ENCODE peak calls at places on chromosomes 6 and 20, in six cellular contexts. C is AG04450, L is lower lobe of right lung, Z is heart right ventricle, I is dorsolateral prefrontal cortex, U is OCI-LY7. Y is an unnamed sample.

GRCh38 chr20:35451295-35451694 is 4.1 kb upstream of the CEP250 start:
- DNase-seq in C (no peak), L (no peak), Z (no peak), I (no peak), U (no peak), Y (no peak)

GRCh38 chr6:39075010-39075738 is 26.6 kb downstream of the GLP1R start:
- DNase-seq in C (no peak), L (no peak), Z (no peak), I (no peak), U (no peak), Y (no peak)

GRCh38 chr20:57129303-57129702 is 137.1 kb downstream of the BMP7 start:
- DNase-seq in C (no peak), L (no peak), Z (no peak), I (no peak), U (no peak), Y (no peak)

GRCh38 chr6:128641701-128642100 is 121.3 kb upstream of the PTPRK start:
- DNase-seq in C (peak), L (no peak), Z (no peak), I (no peak), U (no peak), Y (no peak)

GRCh38 chr6:17169701-17170100 is 67.9 kb downstream of the STMND1 start:
- DNase-seq in C (no peak), L (no peak), Z (no peak), I (no peak), U (no peak), Y (no peak)

GRCh38 chr6:111357680-111358079 is 125.3 kb downstream of the REV3L start:
- DNase-seq in C (no peak), L (no peak), Z (no peak), I (no peak), U (no peak), Y (no peak)

GRCh38 chr20:18058661-18059467 is 1.1 kb upstream of the OVOL2 start:
- DNase-seq in C (no peak), L (peak), Z (no peak), I (no peak), U (no peak), Y (no peak)

GRCh38 chr6:38813026-38813425 is 97.9 kb downstream of the DNAH8 start:
- DNase-seq in C (no peak), L (no peak), Z (no peak), I (no peak), U (no peak), Y (no peak)

GRCh38 chr6:116444092-116444491 is 17.1 kb upstream of the CALHM6 start:
- DNase-seq in C (no peak), L (no peak), Z (no peak), I (no peak), U (peak), Y (no peak)

GRCh38 chr6:84424956-84425355 is 197.5 kb upstream of the CEP162 start:
- DNase-seq in C (no peak), L (no peak), Z (no peak), I (no peak), U (no peak), Y (no peak)

GRCh38 chr6:130485870-130486269 is 120.1 kb downstream of the TMEM200A start:
- DNase-seq in C (no peak), L (no peak), Z (no peak), I (no peak), U (no peak), Y (no peak)

GRCh38 chr20:47220161-47220582 is 136.3 kb downstream of the ZMYND8 start:
- DNase-seq in C (no peak), L (no peak), Z (peak), I (no peak), U (peak), Y (no peak)

GRCh38 chr20:57591289-57592229 is 28.7 kb downstream of the ZBP1 start:
- DNase-seq in C (no peak), L (peak), Z (no peak), I (no peak), U (no peak), Y (no peak)

GRCh38 chr6:91106083-91106482 is 519.2 kb upstream of the MAP3K7 start:
- DNase-seq in C (no peak), L (no peak), Z (no peak), I (no peak), U (no peak), Y (no peak)

GRCh38 chr20:63022501-63022900 is 15.7 kb upstream of the BHLHE23 start:
- DNase-seq in C (no peak), L (peak), Z (no peak), I (no peak), U (no peak), Y (no peak)

GRCh38 chr6:69555239-69555638 is 241.6 kb downstream of the LMBRD1 start:
- DNase-seq in C (no peak), L (no peak), Z (no peak), I (no peak), U (no peak), Y (no peak)

GRCh38 chr6:33590531-33591198 is 10.6 kb upstream of the BAK1 start:
- DNase-seq in C (no peak), L (peak), Z (no peak), I (no peak), U (peak), Y (no peak)

GRCh38 chr6:109834595-109835437 is 143.3 kb upstream of the GPR6 start:
- DNase-seq in C (no peak), L (no peak), Z (no peak), I (no peak), U (no peak), Y (no peak)

GRCh38 chr20:49486064-49486463 is 3.6 kb upstream of the KCNB1 start:
- DNase-seq in C (no peak), L (no peak), Z (no peak), I (no peak), U (no peak), Y (no peak)

GRCh38 chr6:161242113-161242512 is 31.7 kb downstream of the AGPAT4 start:
- DNase-seq in C (no peak), L (no peak), Z (no peak), I (no peak), U (no peak), Y (no peak)

GRCh38 chr6:22113046-22113766 is 183.6 kb downstream of the PRL start:
- DNase-seq in C (peak), L (no peak), Z (no peak), I (no peak), U (no peak), Y (no peak)

GRCh38 chr20:56843817-56844216 is 214.7 kb downstream of the TFAP2C start:
- DNase-seq in C (no peak), L (no peak), Z (no peak), I (no peak), U (no peak), Y (no peak)

GRCh38 chr6:52416629-52417151 is 3.5 kb upstream of the EFHC1 start:
- DNase-seq in C (no peak), L (no peak), Z (no peak), I (no peak), U (peak), Y (no peak)

GRCh38 chr6:70479236-70479635 is 65.9 kb downstream of the FAM135A start:
- DNase-seq in C (no peak), L (no peak), Z (no peak), I (no peak), U (no peak), Y (no peak)

GRCh38 chr6:153625089-153625488 is 414.0 kb upstream of the OPRM1 start:
- DNase-seq in C (no peak), L (no peak), Z (no peak), I (no peak), U (no peak), Y (no peak)

GRCh38 chr20:51563597-51564332 is 21.2 kb upstream of the NFATC2 start:
- DNase-seq in C (peak), L (peak), Z (peak), I (no peak), U (no peak), Y (no peak)

GRCh38 chr6:34595332-34596090 is 39.4 kb upstream of the SPDEF start:
- DNase-seq in C (no peak), L (no peak), Z (no peak), I (no peak), U (no peak), Y (no peak)

GRCh38 chr6:34381086-34381485 is 11.4 kb downstream of the NUDT3 start:
- DNase-seq in C (no peak), L (no peak), Z (no peak), I (no peak), U (no peak), Y (no peak)

GRCh38 chr6:80641591-80641990 is 535.1 kb downstream of the BCKDHB start:
- DNase-seq in C (no peak), L (no peak), Z (no peak), I (no peak), U (no peak), Y (no peak)

GRCh38 chr6:143581835-143582480 is 70.4 kb upstream of the FUCA2 start:
- DNase-seq in C (no peak), L (no peak), Z (no peak), I (no peak), U (no peak), Y (no peak)

GRCh38 chr20:62952373-62953166 is at the start of gene SLC17A9:
- DNase-seq in C (no peak), L (peak), Z (peak), I (no peak), U (no peak), Y (peak)

GRCh38 chr6:108541843-108542795 is 18.6 kb upstream of the FOXO3 start:
- DNase-seq in C (peak), L (peak), Z (peak), I (peak), U (peak), Y (no peak)

GRCh38 chr6:45024610-45025009 is 303.5 kb upstream of the RUNX2 start:
- DNase-seq in C (no peak), L (no peak), Z (no peak), I (no peak), U (no peak), Y (no peak)

GRCh38 chr6:8435845-8436168 is 462 bp upstream of the SLC35B3 start:
- DNase-seq in C (no peak), L (no peak), Z (no peak), I (no peak), U (no peak), Y (no peak)

GRCh38 chr6:10398439-10399218 is 16.2 kb downstream of the TFAP2A start:
- DNase-seq in C (no peak), L (no peak), Z (no peak), I (no peak), U (no peak), Y (no peak)

GRCh38 chr6:10395946-10396577 is 18.8 kb downstream of the TFAP2A start:
- DNase-seq in C (no peak), L (no peak), Z (no peak), I (no peak), U (no peak), Y (no peak)

GRCh38 chr6:10399451-10399850 is 15.4 kb downstream of the TFAP2A start:
- DNase-seq in C (no peak), L (no peak), Z (no peak), I (no peak), U (no peak), Y (no peak)

GRCh38 chr6:10396775-10397174 is 18.1 kb downstream of the TFAP2A start:
- DNase-seq in C (no peak), L (no peak), Z (no peak), I (no peak), U (no peak), Y (no peak)

GRCh38 chr6:10397756-10398438 is 17.0 kb downstream of the TFAP2A start:
- DNase-seq in C (no peak), L (no peak), Z (no peak), I (no peak), U (no peak), Y (no peak)
- H3K4me3 ChIP-seq in C (no peak), L (no peak), Z (no peak), I (no peak), U (no peak), Y (no peak)

GRCh38 chr6:138909511-138909910 is 78.5 kb downstream of the REPS1 start:
- DNase-seq in C (no peak), L (no peak), Z (no peak), I (no peak), U (no peak), Y (no peak)

GRCh38 chr6:138909975-138910374 is 78.1 kb downstream of the REPS1 start:
- DNase-seq in C (no peak), L (no peak), Z (no peak), I (no peak), U (no peak), Y (no peak)

GRCh38 chr6:138912308-138912707 is 75.7 kb downstream of the REPS1 start:
- DNase-seq in C (no peak), L (no peak), Z (no peak), I (no peak), U (no peak), Y (no peak)

GRCh38 chr6:138914701-138915100 is 73.4 kb downstream of the REPS1 start:
- DNase-seq in C (no peak), L (no peak), Z (no peak), I (no peak), U (no peak), Y (no peak)
- H3K4me3 ChIP-seq in C (no peak), L (no peak), Z (no peak), I (no peak), U (no peak), Y (no peak)

GRCh38 chr6:151387175-151387574 is 4.2 kb downstream of the ZBTB2 start:
- DNase-seq in C (no peak), L (no peak), Z (no peak), I (no peak), U (no peak), Y (no peak)
- H3K4me3 ChIP-seq in C (no peak), L (no peak), Z (no peak), I (no peak), U (no peak), Y (no peak)

DNA sequence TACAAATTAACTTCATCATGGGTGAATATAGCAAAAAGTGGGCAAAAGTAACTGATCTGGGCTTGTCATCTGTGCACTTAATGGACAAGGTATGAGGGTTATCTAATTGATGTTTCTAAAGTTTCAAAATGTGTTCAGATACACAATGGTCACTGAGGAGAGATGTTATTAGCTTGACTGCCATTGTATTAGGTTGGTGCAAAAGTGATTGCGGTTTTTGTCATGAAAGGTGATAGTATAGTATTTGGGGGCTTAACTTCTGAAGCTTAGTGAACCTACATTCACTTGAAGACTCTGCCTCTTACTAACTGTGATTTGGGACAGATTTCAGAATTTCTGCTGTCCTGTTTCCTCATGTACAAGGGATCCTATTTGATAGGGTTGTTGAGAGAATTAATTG is 159.6 kb downstream of the UST start:
- DNase-seq in C (no peak), L (no peak), Z (no peak), I (no peak), U (no peak), Y (no peak)
- H3K4me3 ChIP-seq in C (no peak), L (no peak), Z (no peak), I (no peak), U (no peak), Y (no peak)

GRCh38 chr6:26594128-26594493 is 2.6 kb upstream of the ABT1 start:
- DNase-seq in C (no peak), L (no peak), Z (no peak), I (no peak), U (no peak), Y (no peak)

GRCh38 chr6:26594730-26595632 is 1.8 kb upstream of the ABT1 start:
- DNase-seq in C (no peak), L (no peak), Z (no peak), I (no peak), U (no peak), Y (no peak)

GRCh38 chr6:26597389-26597766 is 625 bp downstream of the ABT1 start:
- DNase-seq in C (no peak), L (no peak), Z (no peak), I (no peak), U (no peak), Y (no peak)

GRCh38 chr6:26596579-26597388 is at the start of gene ABT1:
- DNase-seq in C (peak), L (peak), Z (peak), I (peak), U (peak), Y (peak)

DNA sequence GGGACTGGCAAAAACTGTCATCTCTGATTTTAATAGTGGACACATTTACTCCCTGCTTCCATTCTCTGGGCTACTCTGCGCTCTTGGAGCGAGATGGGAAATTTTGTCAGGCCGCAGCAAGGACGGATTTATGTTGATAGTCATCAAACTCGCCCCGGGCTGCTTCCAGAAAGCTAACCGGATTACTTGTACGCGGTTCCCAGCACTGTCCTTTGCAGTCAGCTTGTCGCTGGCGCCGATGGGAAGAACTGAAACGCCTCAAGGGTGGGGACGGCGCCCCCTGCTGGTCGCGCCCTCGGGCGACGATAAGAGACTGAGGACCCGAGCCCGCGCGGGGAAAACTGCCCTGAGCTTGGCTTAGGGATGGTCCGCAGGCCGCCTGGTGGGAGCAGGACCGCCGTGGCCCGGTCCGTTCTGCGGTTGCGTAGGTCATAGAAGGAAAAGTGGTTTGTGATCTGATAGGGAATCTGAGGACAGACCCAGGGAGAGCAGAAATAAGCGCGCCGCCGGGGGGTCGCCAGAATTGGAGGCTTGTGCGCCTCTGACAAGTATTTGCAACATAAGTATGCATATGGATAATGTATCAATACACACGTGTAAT is 984 bp upstream of the ABT1 start:
- DNase-seq in C (peak), L (peak), Z (peak), I (peak), U (peak), Y (no peak)
- H3K4me3 ChIP-seq in C (peak), L (peak), Z (peak), I (peak), U (peak), Y (peak)

Y was measured in esophagus squamous epithelium.